ENCODE peak calls at places on chromosomes 5 and 9, in nine cellular contexts. R is spleen; J is T follicular helper cell; K is SW 1271; E is stimulated activated CD8-positive, alpha-beta memory T cell treated with anti-CD3 and anti-CD28 coated beads, Interleukin-7, amount 100 ng/mL, for 1 hour; W is NCI-H1092; O is upper lobe of right lung; B is neuronal stem cell; V is LoVo. N is an unnamed sample.

GRCh38 chr9:4741365-4742031 is 496 bp upstream of the AK3 start:
- DNase-seq in R (no peak), J (peak), K (no peak), E (no peak), W (peak), O (peak), B (peak), V (peak), N (peak)

GRCh38 chr5:94316916-94317838 is 301.2 kb downstream of the KIAA0825 start:
- DNase-seq in R (no peak), J (no peak), K (no peak), E (no peak), W (no peak), O (no peak), B (no peak), V (no peak), N (no peak)

GRCh38 chr5:124790895-124791732 is 44.7 kb upstream of the ZNF608 start:
- DNase-seq in R (no peak), J (no peak), K (no peak), E (no peak), W (no peak), O (no peak), B (no peak), V (peak), N (peak)

GRCh38 chr5:74241751-74242140 is 398.8 kb downstream of the ENC1 start:
- DNase-seq in R (no peak), J (no peak), K (no peak), E (no peak), W (no peak), O (no peak), B (no peak), V (peak), N (peak)

GRCh38 chr5:104347119-104347708 is 784.6 kb upstream of the NUDT12 start:
- DNase-seq in R (no peak), J (no peak), K (no peak), E (no peak), W (no peak), O (no peak), B (no peak), V (peak), N (peak)

GRCh38 chr5:126490167-126490937 is 67.1 kb downstream of the GRAMD2B start:
- DNase-seq in R (no peak), J (no peak), K (no peak), E (no peak), W (no peak), O (no peak), B (peak), V (no peak), N (no peak)

GRCh38 chr5:16152601-16153568 is 26.7 kb downstream of the MARCHF11 start:
- DNase-seq in R (no peak), J (no peak), K (no peak), E (no peak), W (no peak), O (no peak), B (no peak), V (no peak), N (no peak)

GRCh38 chr9:136726631-136727191 is 14.3 kb downstream of the DIPK1B start:
- DNase-seq in R (no peak), J (peak), K (no peak), E (no peak), W (no peak), O (no peak), B (no peak), V (no peak), N (peak)

GRCh38 chr5:124872615-124873014 is 126.2 kb upstream of the ZNF608 start:
- DNase-seq in R (no peak), J (no peak), K (no peak), E (no peak), W (peak), O (no peak), B (no peak), V (no peak), N (no peak)

GRCh38 chr5:97499605-97500004 is 316.6 kb upstream of the RIOK2 start:
- DNase-seq in R (no peak), J (no peak), K (no peak), E (no peak), W (no peak), O (no peak), B (no peak), V (no peak), N (no peak)

GRCh38 chr5:65364907-65365306 is 116.8 kb downstream of the ADAMTS6 start:
- DNase-seq in R (no peak), J (no peak), K (no peak), E (no peak), W (no peak), O (no peak), B (no peak), V (no peak), N (no peak)

GRCh38 chr5:139669681-139670368 is 21.7 kb downstream of the CXXC5 start:
- DNase-seq in R (peak), J (no peak), K (no peak), E (peak), W (no peak), O (no peak), B (no peak), V (no peak), N (no peak)

GRCh38 chr9:132244582-132245455 is 83.0 kb downstream of the NTNG2 start:
- DNase-seq in R (no peak), J (no peak), K (no peak), E (no peak), W (no peak), O (peak), B (no peak), V (no peak), N (peak)

GRCh38 chr5:92372766-92373165 is 989.6 kb upstream of the ARRDC3 start:
- DNase-seq in R (no peak), J (no peak), K (no peak), E (no peak), W (no peak), O (no peak), B (no peak), V (peak), N (peak)

GRCh38 chr5:134935711-134936602 is 31.0 kb downstream of the PCBD2 start:
- DNase-seq in R (no peak), J (no peak), K (no peak), E (no peak), W (no peak), O (no peak), B (no peak), V (no peak), N (peak)

GRCh38 chr5:124746916-124747769 is 704 bp upstream of the ZNF608 start:
- DNase-seq in R (peak), J (no peak), K (no peak), E (no peak), W (peak), O (peak), B (peak), V (peak), N (peak)

GRCh38 chr5:174724484-174725260 is at the start of gene MSX2:
- DNase-seq in R (peak), J (peak), K (peak), E (no peak), W (no peak), O (peak), B (peak), V (peak), N (peak)

GRCh38 chr5:145934276-145934675 is 2.1 kb upstream of the SH3RF2 start:
- DNase-seq in R (no peak), J (no peak), K (no peak), E (no peak), W (no peak), O (no peak), B (no peak), V (no peak), N (no peak)